ENCODE peak calls at places on chromosome 20, in six cellular contexts. Z, K, H, I, P and S are unnamed samples.
A peak's percentile ranks its signal among the peaks of the same experiment; 100 is the strongest.

GRCh38 chr20:62642666-62643520 is 590 bp downstream of the SLCO4A1 start:
- DNase-seq in K (no peak), H (peak; percentile 42), Z (peak; percentile 91), I (no peak), P (no peak), S (no peak)

GRCh38 chr20:51650685-51651134 is 108.2 kb upstream of the NFATC2 start:
- DNase-seq in Z (no peak), H (no peak), P (no peak), I (no peak), K (peak; percentile 24), S (no peak)

GRCh38 chr20:43670423-43670822 is 3.5 kb downstream of the MYBL2 start:
- DNase-seq in Z (no peak), I (no peak), H (no peak), P (no peak), K (no peak), S (no peak)

GRCh38 chr20:24705486-24705885 is 236.1 kb downstream of the SYNDIG1 start:
- DNase-seq in Z (no peak), I (no peak), K (no peak), P (no peak), H (no peak), S (peak; percentile 55)

GRCh38 chr20:16555754-16556153 is 17.5 kb downstream of the KIF16B start:
- DNase-seq in Z (no peak), K (no peak), P (no peak), I (no peak), H (no peak), S (no peak)

GRCh38 chr20:49846206-49846807 is 33.7 kb downstream of the SLC9A8 start:
- DNase-seq in I (no peak), K (peak; percentile 52), H (peak; percentile 32), Z (peak; percentile 18), P (peak; percentile 35), S (no peak)

GRCh38 chr20:24063100-24063499 is 74.5 kb upstream of the GGTLC1 start:
- DNase-seq in H (no peak), P (no peak), K (no peak), Z (no peak), I (no peak), S (no peak)

GRCh38 chr20:19628570-19629134 is 129.4 kb upstream of the RIN2 start:
- DNase-seq in H (no peak), K (no peak), Z (peak; percentile 37), P (peak; percentile 38), I (no peak), S (peak; percentile 16)